ENCODE peak calls at places on chromosome 16, in five cellular contexts. K is activated naive CD4-positive, alpha-beta T cell treated with anti-CD3 and anti-CD28 coated beads, Interleukin-2, amount 10 ng/mL, durations not matched to agents 7 days and 5 days; F is A172; J is NCI-H1092 treated with DMSO at 0.1 percent for 48 hours; I is transverse colon. L is an unnamed sample.

GRCh38 chr16:77761204-77761603 is 27.2 kb upstream of the VAT1L start:
- DNase-seq in I (no peak), K (no peak), J (no peak), F (no peak), L (no peak)

GRCh38 chr16:11361751-11362742 is 16.8 kb downstream of the RMI2 start:
- DNase-seq in F (peak), K (peak), I (no peak), J (no peak), L (peak)

GRCh38 chr16:21574372-21574771 is 25.0 kb upstream of the METTL9 start:
- DNase-seq in J (no peak), K (no peak), I (no peak), F (no peak), L (no peak)

GRCh38 chr16:85778873-85779272 is 20.5 kb downstream of the EMC8 start:
- DNase-seq in F (no peak), J (no peak), I (no peak), K (no peak), L (no peak)

GRCh38 chr16:87316450-87316922 is 706 bp downstream of the C16orf95 start:
- DNase-seq in I (no peak), J (no peak), K (no peak), F (no peak), L (no peak)

GRCh38 chr16:31215287-31216115 is 1.4 kb downstream of the PYDC1 start:
- DNase-seq in K (peak), J (no peak), F (peak), I (peak), L (no peak)

GRCh38 chr16:22670044-22670536 is 143.9 kb upstream of the HS3ST2 start:
- DNase-seq in F (no peak), K (no peak), I (no peak), J (no peak), L (no peak)

GRCh38 chr16:11669380-11670146 is 1.3 kb downstream of the SNN start:
- DNase-seq in F (no peak), I (peak), J (no peak), K (peak), L (peak)

GRCh38 chr16:50884066-50884860 is 142.4 kb downstream of the CYLD start:
- DNase-seq in F (no peak), J (no peak), I (no peak), K (peak), L (no peak)

GRCh38 chr16:30185683-30186421 is 2.5 kb downstream of the CORO1A start:
- DNase-seq in J (no peak), F (no peak), I (peak), K (peak), L (peak)

GRCh38 chr16:48963306-48963705 is 318.3 kb downstream of the CBLN1 start:
- DNase-seq in K (no peak), I (no peak), J (no peak), F (peak), L (no peak)

GRCh38 chr16:66416136-66416535 is 11.0 kb upstream of the BEAN1 start:
- DNase-seq in I (no peak), K (no peak), J (no peak), F (no peak), L (no peak)

GRCh38 chr16:55476625-55477533 is 2.1 kb upstream of the MMP2 start:
- DNase-seq in I (no peak), J (no peak), F (no peak), K (no peak), L (no peak)

GRCh38 chr16:8686879-8687278 is 12.5 kb downstream of the ABAT start:
- DNase-seq in K (no peak), F (no peak), I (peak), J (peak), L (no peak)

GRCh38 chr16:81740163-81740562 is 38.9 kb upstream of the PLCG2 start:
- DNase-seq in K (no peak), J (no peak), F (no peak), I (peak), L (no peak)

GRCh38 chr16:4894276-4895150 is 42.4 kb downstream of the PPL start:
- DNase-seq in I (no peak), K (no peak), F (no peak), J (no peak), L (no peak)

GRCh38 chr16:2371421-2371820 is 30.9 kb upstream of the ABCA3 start:
- DNase-seq in K (no peak), F (no peak), J (no peak), I (no peak), L (no peak)

GRCh38 chr16:66408181-66409048 is 18.7 kb upstream of the BEAN1 start:
- DNase-seq in K (peak), F (peak), J (no peak), I (no peak), L (no peak)

GRCh38 chr16:53290520-53290919 is 143.8 kb upstream of the RBL2 start:
- DNase-seq in I (no peak), K (no peak), F (no peak), J (no peak), L (no peak)

GRCh38 chr16:3017806-3018506 is at the start of gene CLDN6:
- DNase-seq in F (no peak), J (peak), I (peak), K (peak), L (no peak)

GRCh38 chr16:54118846-54119245 is 167.7 kb downstream of the IRX3 start:
- DNase-seq in K (no peak), F (no peak), J (no peak), I (no peak), L (no peak)

GRCh38 chr16:72903176-72903575 is 144.8 kb downstream of the ZFHX3 start:
- DNase-seq in K (no peak), J (no peak), F (no peak), I (no peak), L (no peak)

GRCh38 chr16:85205747-85206471 is 93.6 kb upstream of the CIBAR2 start:
- DNase-seq in F (no peak), J (peak), I (no peak), K (no peak), L (no peak)

GRCh38 chr16:1024126-1024525 is 42.6 kb downstream of the SOX8 start:
- DNase-seq in J (no peak), I (no peak), K (no peak), F (no peak), L (no peak)

GRCh38 chr16:19289805-19290490 is 4.4 kb downstream of the CLEC19A start:
- DNase-seq in F (no peak), K (no peak), J (peak), I (no peak), L (no peak)

L was measured in cardiac septum.